ENCODE peak calls at places on chromosomes 11 and 22, in eight cellular contexts. B is tibial artery; Q is HT-29; T is mesenteric fat pad; F is NCI-H460; O is endothelial cell; P is activated CD4-positive, alpha-beta T cell treated with anti-CD3 and anti-CD28 coated beads, Interleukin-2, amount 50 U/mL, for 48 hours; S is stimulated activated CD8-positive, alpha-beta memory T cell treated with anti-CD3 and anti-CD28 coated beads, Interleukin-12 subunit alpha, Interleukin-12 subunit beta, amount 100 ng/mL, for 4 hours. M is an unnamed sample.

GRCh38 chr11:115890500-115890899 is 386.3 kb upstream of the CADM1 start:
- DNase-seq in B (no peak), Q (no peak), T (no peak), F (no peak), O (no peak), P (no peak), S (no peak), M (no peak)

GRCh38 chr22:46687460-46687859 is 50.6 kb downstream of the CERK start:
- DNase-seq in B (no peak), Q (no peak), T (no peak), F (no peak), O (no peak), P (no peak), S (no peak), M (no peak)

GRCh38 chr11:123301696-123302400 is 106.8 kb upstream of the CLMP start:
- DNase-seq in B (peak), Q (peak), T (peak), F (peak), O (peak), P (peak), S (peak), M (peak)

GRCh38 chr22:37708580-37709444 is 12.0 kb downstream of the TRIOBP start:
- DNase-seq in B (no peak), Q (no peak), T (no peak), F (no peak), O (peak), P (no peak), S (no peak), M (no peak)

GRCh38 chr22:33838644-33839043 is 81.6 kb downstream of the LARGE1 start:
- DNase-seq in B (no peak), Q (no peak), T (no peak), F (no peak), O (no peak), P (no peak), S (no peak), M (no peak)

GRCh38 chr11:64268687-64269379 is 15.6 kb downstream of the BAD start:
- DNase-seq in B (peak), Q (peak), T (no peak), F (peak), O (no peak), P (peak), S (no peak), M (peak)

GRCh38 chr11:101583180-101584128 is at the start of gene TRPC6:
- DNase-seq in B (no peak), Q (no peak), T (peak), F (peak), O (peak), P (no peak), S (no peak), M (no peak)

GRCh38 chr11:62811659-62812058 is 6.4 kb upstream of the NXF1 start:
- DNase-seq in B (no peak), Q (no peak), T (no peak), F (no peak), O (no peak), P (no peak), S (no peak), M (no peak)

GRCh38 chr22:17104336-17104935 is 16.7 kb downstream of the TMEM121B start:
- DNase-seq in B (no peak), Q (no peak), T (peak), F (no peak), O (no peak), P (no peak), S (no peak), M (no peak)

GRCh38 chr11:13984616-13985474 is 22.3 kb downstream of the SPON1 start:
- DNase-seq in B (no peak), Q (no peak), T (no peak), F (no peak), O (no peak), P (no peak), S (no peak), M (no peak)